ENCODE peak calls at places on chromosomes 2 and 18, in seven cellular contexts. P, C, G, Z, H, F and R are unnamed samples.

GRCh38 chr18:55838841-55839240 is 250.8 kb upstream of the TCF4 start:
- DNase-seq in G (no peak), P (no peak), Z (no peak), F (no peak), H (no peak), C (no peak), R (no peak)

GRCh38 chr2:4324531-4324930 is 621.2 kb downstream of the DCDC2C start:
- DNase-seq in Z (no peak), G (no peak), P (no peak), C (no peak), H (no peak), F (no peak), R (no peak)

GRCh38 chr18:48838921-48839818 is 111.6 kb downstream of the SMAD7 start:
- DNase-seq in P (peak), G (peak), F (no peak), C (no peak), H (no peak), Z (no peak), R (no peak)

GRCh38 chr2:31028415-31028814 is 109.8 kb downstream of the GALNT14 start:
- DNase-seq in C (no peak), G (no peak), H (no peak), P (no peak), Z (no peak), F (no peak), R (no peak)

GRCh38 chr2:28726177-28726576 is 25.5 kb upstream of the PPP1CB start:
- DNase-seq in H (no peak), G (no peak), Z (no peak), P (no peak), C (no peak), F (no peak), R (no peak)

GRCh38 chr2:290090-290722 is 2.3 kb upstream of the ALKAL2 start:
- DNase-seq in P (no peak), H (peak), C (peak), Z (peak), G (peak), F (peak), R (peak)

GRCh38 chr2:70541481-70542020 is 12.1 kb downstream of the TGFA start:
- DNase-seq in Z (no peak), P (peak), F (no peak), C (no peak), H (no peak), G (no peak), R (no peak)

GRCh38 chr2:159185401-159186130 is 100.9 kb downstream of the WDSUB1 start:
- DNase-seq in P (no peak), F (no peak), H (no peak), Z (no peak), G (peak), C (no peak), R (no peak)

GRCh38 chr2:18345848-18346247 is 214.6 kb downstream of the RDH14 start:
- DNase-seq in H (no peak), C (no peak), P (peak), G (peak), Z (no peak), F (no peak), R (peak)

GRCh38 chr18:63058521-63058920 is 261.0 kb downstream of the BCL2 start:
- DNase-seq in C (no peak), F (no peak), G (no peak), H (no peak), P (no peak), Z (no peak), R (no peak)

GRCh38 chr2:241598487-241598886 is 38.5 kb downstream of the THAP4 start:
- DNase-seq in G (no peak), Z (no peak), H (no peak), F (no peak), P (peak), C (no peak), R (peak)

GRCh38 chr2:159797468-159798375 is at the start of gene CD302:
- DNase-seq in Z (peak), C (peak), P (peak), F (peak), H (peak), G (no peak), R (no peak)

GRCh38 chr18:8787764-8788163 is 82.4 kb downstream of the MTCL1 start:
- DNase-seq in Z (no peak), F (no peak), H (no peak), C (no peak), G (no peak), P (no peak), R (no peak)

GRCh38 chr2:239263937-239264837 is 136.6 kb downstream of the HDAC4 start:
- DNase-seq in F (no peak), P (no peak), Z (peak), C (peak), G (no peak), H (no peak), R (no peak)

GRCh38 chr2:239265681-239266435 is 135.0 kb downstream of the HDAC4 start:
- DNase-seq in P (no peak), Z (no peak), H (no peak), G (no peak), F (no peak), C (peak), R (no peak)

GRCh38 chr2:239266436-239266770 is 134.4 kb downstream of the HDAC4 start:
- DNase-seq in H (no peak), G (no peak), C (no peak), P (no peak), Z (no peak), F (no peak), R (no peak)

GRCh38 chr2:239263231-239263936 is 137.4 kb downstream of the HDAC4 start:
- DNase-seq in C (peak), F (no peak), P (no peak), G (no peak), H (no peak), Z (peak), R (no peak)

GRCh38 chr2:239264838-239265651 is 135.8 kb downstream of the HDAC4 start:
- DNase-seq in P (peak), Z (peak), F (peak), G (no peak), C (peak), H (no peak), R (peak)
- TF ChIP-seq CTCF in P (no peak), Z (no peak), F (no peak), G (no peak), C (no peak), H (no peak), R (no peak)

GRCh38 chr2:86466306-86466705 is 25.1 kb downstream of the KDM3A start:
- DNase-seq in G (no peak), P (no peak), F (no peak), Z (no peak), C (no peak), H (no peak), R (no peak)

GRCh38 chr2:86464654-86465053 is 23.5 kb downstream of the KDM3A start:
- DNase-seq in Z (no peak), G (no peak), C (peak), P (no peak), F (no peak), H (no peak), R (no peak)

GRCh38 chr2:86461042-86461743 is 20.0 kb downstream of the KDM3A start:
- DNase-seq in F (no peak), G (no peak), C (no peak), H (no peak), Z (no peak), P (no peak), R (no peak)
- H3K4me3 ChIP-seq in F (no peak), G (no peak), C (no peak), H (no peak), Z (no peak), P (no peak), R (no peak)

DNA sequence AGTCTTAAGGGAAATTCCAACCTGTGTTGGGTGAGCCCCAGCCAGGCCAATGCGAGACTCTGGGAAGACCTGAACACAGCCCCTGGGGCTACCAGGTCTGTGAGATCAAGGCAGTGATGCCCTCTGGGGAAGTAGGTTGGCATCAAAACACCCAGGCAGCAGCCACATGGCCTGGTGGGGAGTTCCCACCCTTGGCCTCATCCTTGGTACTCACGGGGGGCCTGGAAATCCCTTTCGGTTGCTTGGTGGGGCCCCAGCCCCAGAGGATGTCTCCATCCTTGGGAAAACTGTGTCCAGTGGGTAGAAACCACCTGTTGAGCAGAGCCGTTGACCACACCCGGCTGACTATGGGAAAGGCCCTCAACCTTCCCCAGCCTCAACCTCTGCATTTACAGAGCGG is 56.0 kb upstream of the PXDN start:
- DNase-seq in F (no peak), C (peak), G (no peak), H (no peak), Z (no peak), P (no peak), R (no peak)
- TF ChIP-seq CTCF in F (no peak), C (no peak), G (no peak), H (no peak), Z (no peak), P (no peak), R (no peak)

GRCh38 chr2:57759822-57760300 is 286.7 kb upstream of the VRK2 start:
- DNase-seq in H (peak), P (peak), G (peak), F (peak), C (peak), Z (peak), R (peak)
- H3K4me3 ChIP-seq in H (peak), P (peak), G (peak), F (no peak), C (peak), Z (peak), R (no peak)